ENCODE peak calls at places on chromosomes 5 and 9, in five cellular contexts. One of them, this sample, is unnamed.

GRCh38 chr9:108643756-108644510 is 211.9 kb downstream of the ACTL7B start:
- DNase-seq in aorta: no peak
- DNase-seq in memory B cell: no peak
- DNase-seq in osteocyte: no peak
- DNase-seq in NCI-H1092 treated with DMSO at 0.1 percent for 48 hours: no peak
- DNase-seq in this sample: no peak

GRCh38 chr5:74141053-74141452 is 499.5 kb downstream of the ENC1 start:
- DNase-seq in aorta: no peak
- DNase-seq in memory B cell: no peak
- DNase-seq in osteocyte: no peak
- DNase-seq in NCI-H1092 treated with DMSO at 0.1 percent for 48 hours: no peak
- DNase-seq in this sample: no peak

GRCh38 chr9:23826120-23826629 is at the start of gene ELAVL2:
- DNase-seq in aorta: peak; percentile 77
- DNase-seq in memory B cell: no peak
- DNase-seq in osteocyte: peak; percentile 92
- DNase-seq in NCI-H1092 treated with DMSO at 0.1 percent for 48 hours: no peak
- DNase-seq in this sample: no peak

GRCh38 chr9:83505282-83505681 is 32.9 kb downstream of the FRMD3 start:
- DNase-seq in aorta: no peak
- DNase-seq in memory B cell: no peak
- DNase-seq in osteocyte: no peak
- DNase-seq in NCI-H1092 treated with DMSO at 0.1 percent for 48 hours: peak; percentile 91
- DNase-seq in this sample: no peak

GRCh38 chr5:3310551-3311340 is 284.9 kb upstream of the IRX1 start:
- DNase-seq in aorta: no peak
- DNase-seq in memory B cell: no peak
- DNase-seq in osteocyte: no peak
- DNase-seq in NCI-H1092 treated with DMSO at 0.1 percent for 48 hours: peak; percentile 19
- DNase-seq in this sample: no peak

GRCh38 chr9:90964101-90965020 is 162.7 kb downstream of the SYK start:
- DNase-seq in aorta: peak; percentile 65
- DNase-seq in memory B cell: no peak
- DNase-seq in osteocyte: no peak
- DNase-seq in NCI-H1092 treated with DMSO at 0.1 percent for 48 hours: peak; percentile 48
- DNase-seq in this sample: no peak

GRCh38 chr5:115641948-115642347 is 16.1 kb upstream of the TMED7 start:
- DNase-seq in aorta: no peak
- DNase-seq in memory B cell: no peak
- DNase-seq in osteocyte: no peak
- DNase-seq in NCI-H1092 treated with DMSO at 0.1 percent for 48 hours: no peak
- DNase-seq in this sample: no peak

GRCh38 chr9:87599901-87600610 is 102.4 kb downstream of the DAPK1 start:
- DNase-seq in aorta: no peak
- DNase-seq in memory B cell: no peak
- DNase-seq in osteocyte: no peak
- DNase-seq in NCI-H1092 treated with DMSO at 0.1 percent for 48 hours: no peak
- DNase-seq in this sample: no peak

GRCh38 chr5:104412649-104413240 is 850.2 kb upstream of the NUDT12 start:
- DNase-seq in aorta: no peak
- DNase-seq in memory B cell: no peak
- DNase-seq in osteocyte: no peak
- DNase-seq in NCI-H1092 treated with DMSO at 0.1 percent for 48 hours: peak; percentile 11
- DNase-seq in this sample: no peak

GRCh38 chr5:13188393-13188792 is 756.1 kb downstream of the DNAH5 start:
- DNase-seq in aorta: no peak
- DNase-seq in memory B cell: no peak
- DNase-seq in osteocyte: no peak
- DNase-seq in NCI-H1092 treated with DMSO at 0.1 percent for 48 hours: no peak
- DNase-seq in this sample: no peak

GRCh38 chr9:86460211-86461002 is 106.2 kb upstream of the TUT7 start:
- DNase-seq in aorta: no peak
- DNase-seq in memory B cell: no peak
- DNase-seq in osteocyte: no peak
- DNase-seq in NCI-H1092 treated with DMSO at 0.1 percent for 48 hours: no peak
- DNase-seq in this sample: no peak

GRCh38 chr9:15317836-15318235 is 10.8 kb upstream of the TTC39B start:
- DNase-seq in aorta: no peak
- DNase-seq in memory B cell: no peak
- DNase-seq in osteocyte: no peak
- DNase-seq in NCI-H1092 treated with DMSO at 0.1 percent for 48 hours: no peak
- DNase-seq in this sample: no peak

GRCh38 chr5:154358410-154359221 is 87.2 kb upstream of the SAP30L start:
- DNase-seq in aorta: no peak
- DNase-seq in memory B cell: no peak
- DNase-seq in osteocyte: no peak
- DNase-seq in NCI-H1092 treated with DMSO at 0.1 percent for 48 hours: no peak
- DNase-seq in this sample: no peak

GRCh38 chr5:150034677-150035076 is 34.1 kb downstream of the HMGXB3 start:
- DNase-seq in aorta: no peak
- DNase-seq in memory B cell: no peak
- DNase-seq in osteocyte: no peak
- DNase-seq in NCI-H1092 treated with DMSO at 0.1 percent for 48 hours: no peak
- DNase-seq in this sample: no peak

GRCh38 chr5:140182803-140183367 is 7.9 kb downstream of the CYSTM1 start:
- DNase-seq in aorta: peak; percentile 60
- DNase-seq in memory B cell: no peak
- DNase-seq in osteocyte: no peak
- DNase-seq in NCI-H1092 treated with DMSO at 0.1 percent for 48 hours: peak; percentile 10
- DNase-seq in this sample: no peak

GRCh38 chr9:105716146-105716545 is 21.8 kb downstream of the TMEM38B start:
- DNase-seq in aorta: no peak
- DNase-seq in memory B cell: no peak
- DNase-seq in osteocyte: no peak
- DNase-seq in NCI-H1092 treated with DMSO at 0.1 percent for 48 hours: no peak
- DNase-seq in this sample: no peak

GRCh38 chr9:27125936-27126335 is 16.9 kb downstream of the TEK start:
- DNase-seq in aorta: no peak
- DNase-seq in memory B cell: no peak
- DNase-seq in osteocyte: no peak
- DNase-seq in NCI-H1092 treated with DMSO at 0.1 percent for 48 hours: no peak
- DNase-seq in this sample: no peak

GRCh38 chr5:117436846-117437245 is 862.2 kb upstream of the SEMA6A start:
- DNase-seq in aorta: no peak
- DNase-seq in memory B cell: no peak
- DNase-seq in osteocyte: no peak
- DNase-seq in NCI-H1092 treated with DMSO at 0.1 percent for 48 hours: no peak
- DNase-seq in this sample: no peak

GRCh38 chr5:147234098-147234824 is 565 bp upstream of the STK32A start:
- DNase-seq in aorta: peak; percentile 46
- DNase-seq in memory B cell: no peak
- DNase-seq in osteocyte: no peak
- DNase-seq in NCI-H1092 treated with DMSO at 0.1 percent for 48 hours: no peak
- DNase-seq in this sample: no peak

GRCh38 chr9:112069318-112070169 is 105.6 kb downstream of the SUSD1 start:
- DNase-seq in aorta: no peak
- DNase-seq in memory B cell: no peak
- DNase-seq in osteocyte: no peak
- DNase-seq in NCI-H1092 treated with DMSO at 0.1 percent for 48 hours: no peak
- DNase-seq in this sample: peak; percentile 34

GRCh38 chr9:132578367-132578932 is 4.0 kb upstream of the BARHL1 start:
- DNase-seq in aorta: no peak
- DNase-seq in memory B cell: no peak
- DNase-seq in osteocyte: no peak
- DNase-seq in NCI-H1092 treated with DMSO at 0.1 percent for 48 hours: no peak
- DNase-seq in this sample: no peak

GRCh38 chr5:66617223-66617861 is 21.1 kb downstream of the MAST4 start:
- DNase-seq in aorta: no peak
- DNase-seq in memory B cell: no peak
- DNase-seq in osteocyte: no peak
- DNase-seq in NCI-H1092 treated with DMSO at 0.1 percent for 48 hours: no peak
- DNase-seq in this sample: no peak

GRCh38 chr9:95025213-95026170 is 292.0 kb downstream of the FANCC start:
- DNase-seq in aorta: peak; percentile 80
- DNase-seq in memory B cell: no peak
- DNase-seq in osteocyte: no peak
- DNase-seq in NCI-H1092 treated with DMSO at 0.1 percent for 48 hours: no peak
- DNase-seq in this sample: no peak

GRCh38 chr5:76493190-76493837 is 90.2 kb downstream of the IQGAP2 start:
- DNase-seq in aorta: no peak
- DNase-seq in memory B cell: no peak
- DNase-seq in osteocyte: no peak
- DNase-seq in NCI-H1092 treated with DMSO at 0.1 percent for 48 hours: no peak
- DNase-seq in this sample: no peak

GRCh38 chr5:155024015-155024414 is 10.5 kb downstream of the KIF4B start:
- DNase-seq in aorta: no peak
- DNase-seq in memory B cell: no peak
- DNase-seq in osteocyte: no peak
- DNase-seq in NCI-H1092 treated with DMSO at 0.1 percent for 48 hours: no peak
- DNase-seq in this sample: no peak

GRCh38 chr5:149552761-149553160 is 1.5 kb upstream of the CSNK1A1 start:
- DNase-seq in aorta: no peak
- DNase-seq in memory B cell: no peak
- DNase-seq in osteocyte: no peak
- DNase-seq in NCI-H1092 treated with DMSO at 0.1 percent for 48 hours: no peak
- DNase-seq in this sample: no peak

GRCh38 chr5:153402550-153402949 is 87.9 kb upstream of the GRIA1 start:
- DNase-seq in aorta: no peak
- DNase-seq in memory B cell: no peak
- DNase-seq in osteocyte: no peak
- DNase-seq in NCI-H1092 treated with DMSO at 0.1 percent for 48 hours: no peak
- DNase-seq in this sample: no peak

GRCh38 chr5:36158144-36158543 is 6.2 kb downstream of the SKP2 start:
- DNase-seq in aorta: no peak
- DNase-seq in memory B cell: no peak
- DNase-seq in osteocyte: no peak
- DNase-seq in NCI-H1092 treated with DMSO at 0.1 percent for 48 hours: no peak
- DNase-seq in this sample: no peak

GRCh38 chr9:98848450-98849149 is 41.1 kb downstream of the GALNT12 start:
- DNase-seq in aorta: peak; percentile 94
- DNase-seq in memory B cell: peak; percentile 74
- DNase-seq in osteocyte: peak; percentile 91
- DNase-seq in NCI-H1092 treated with DMSO at 0.1 percent for 48 hours: peak; percentile 65
- DNase-seq in this sample: peak; percentile 58

GRCh38 chr5:178441486-178442270 is 148.5 kb downstream of the COL23A1 start:
- DNase-seq in aorta: peak; percentile 30
- DNase-seq in memory B cell: no peak
- DNase-seq in osteocyte: peak; percentile 79
- DNase-seq in NCI-H1092 treated with DMSO at 0.1 percent for 48 hours: no peak
- DNase-seq in this sample: no peak

GRCh38 chr5:132102101-132102701 is 28.6 kb downstream of the CSF2 start:
- DNase-seq in aorta: no peak
- DNase-seq in memory B cell: no peak
- DNase-seq in osteocyte: no peak
- DNase-seq in NCI-H1092 treated with DMSO at 0.1 percent for 48 hours: no peak
- DNase-seq in this sample: no peak

GRCh38 chr9:131995382-131995781 is 84.3 kb downstream of the MED27 start:
- DNase-seq in aorta: no peak
- DNase-seq in memory B cell: no peak
- DNase-seq in osteocyte: no peak
- DNase-seq in NCI-H1092 treated with DMSO at 0.1 percent for 48 hours: no peak
- DNase-seq in this sample: no peak

GRCh38 chr9:130117816-130118632 is 54.2 kb upstream of the NCS1 start:
- DNase-seq in aorta: peak; percentile 69
- DNase-seq in memory B cell: no peak
- DNase-seq in osteocyte: no peak
- DNase-seq in NCI-H1092 treated with DMSO at 0.1 percent for 48 hours: no peak
- DNase-seq in this sample: no peak

GRCh38 chr5:151676719-151677118 is 10.0 kb downstream of the SPARC start:
- DNase-seq in aorta: no peak
- DNase-seq in memory B cell: no peak
- DNase-seq in osteocyte: no peak
- DNase-seq in NCI-H1092 treated with DMSO at 0.1 percent for 48 hours: no peak
- DNase-seq in this sample: no peak